ENCODE peak calls at places on chromosomes 3 and 15, in four cellular contexts. M, E, U and W are unnamed samples.

GRCh38 chr3:192884831-192885356 is 32.8 kb downstream of the MB21D2 start:
- DNase-seq in M (no peak), E (no peak), U (no peak), W (no peak)

GRCh38 chr3:56154297-56154696 is 314.0 kb downstream of the ERC2 start:
- DNase-seq in M (no peak), E (peak), U (no peak), W (no peak)

GRCh38 chr3:169384576-169384975 is 278.9 kb downstream of the MECOM start:
- DNase-seq in M (no peak), E (no peak), U (no peak), W (no peak)

GRCh38 chr3:108940166-108940565 is 13.5 kb downstream of the GUCA1C start:
- DNase-seq in M (no peak), E (no peak), U (no peak), W (no peak)

GRCh38 chr3:99108508-99108907 is 207.0 kb upstream of the DCBLD2 start:
- DNase-seq in M (no peak), E (no peak), U (no peak), W (no peak)

GRCh38 chr3:111910806-111911205 is 51.7 kb downstream of the PHLDB2 start:
- DNase-seq in M (no peak), E (no peak), U (no peak), W (no peak)

GRCh38 chr15:91553455-91553854 is 300.1 kb upstream of the SLCO3A1 start:
- DNase-seq in M (no peak), E (no peak), U (no peak), W (no peak)

GRCh38 chr3:42375121-42375520 is 35.3 kb downstream of the LYZL4 start:
- DNase-seq in M (no peak), E (no peak), U (no peak), W (no peak)

GRCh38 chr3:34106879-34107278 is 308.4 kb downstream of the PDCD6IP start:
- DNase-seq in M (peak), E (no peak), U (peak), W (peak)

GRCh38 chr15:59290311-59291213 is 82.1 kb downstream of the MYO1E start:
- DNase-seq in M (no peak), E (no peak), U (no peak), W (no peak)

GRCh38 chr3:79983063-79983561 is 215.3 kb upstream of the ROBO1 start:
- DNase-seq in M (no peak), E (no peak), U (no peak), W (no peak)

GRCh38 chr15:68930268-68931022 is at the start of gene SPESP1:
- DNase-seq in M (no peak), E (no peak), U (no peak), W (no peak)

GRCh38 chr3:149258298-149258697 is 36.7 kb upstream of the CP start:
- DNase-seq in M (no peak), E (no peak), U (no peak), W (no peak)

GRCh38 chr3:36992806-36993325 is at the start of gene EPM2AIP1:
- DNase-seq in M (no peak), E (no peak), U (no peak), W (no peak)

GRCh38 chr3:127043041-127043641 is 60.2 kb downstream of the PLXNA1 start:
- DNase-seq in M (no peak), E (no peak), U (no peak), W (no peak)

GRCh38 chr3:40901298-40901697 is 298.0 kb upstream of the CTNNB1 start:
- DNase-seq in M (no peak), E (no peak), U (no peak), W (no peak)

GRCh38 chr15:99434506-99435137 is 131.2 kb upstream of the MEF2A start:
- DNase-seq in M (no peak), E (no peak), U (no peak), W (no peak)

GRCh38 chr3:173912126-173912525 is 514.6 kb downstream of the NLGN1 start:
- DNase-seq in M (no peak), E (no peak), U (no peak), W (no peak)

GRCh38 chr3:181711325-181712135 is at the start of gene SOX2:
- DNase-seq in M (peak), E (peak), U (no peak), W (peak)

GRCh38 chr3:181707980-181708379 is 3.7 kb upstream of the SOX2 start:
- DNase-seq in M (no peak), E (no peak), U (no peak), W (no peak)

GRCh38 chr3:181710581-181711255 is 1.0 kb upstream of the SOX2 start:
- DNase-seq in M (no peak), E (no peak), U (no peak), W (no peak)

GRCh38 chr3:181712190-181712504 is 422 bp downstream of the SOX2 start:
- DNase-seq in M (no peak), E (no peak), U (no peak), W (no peak)

DNA sequence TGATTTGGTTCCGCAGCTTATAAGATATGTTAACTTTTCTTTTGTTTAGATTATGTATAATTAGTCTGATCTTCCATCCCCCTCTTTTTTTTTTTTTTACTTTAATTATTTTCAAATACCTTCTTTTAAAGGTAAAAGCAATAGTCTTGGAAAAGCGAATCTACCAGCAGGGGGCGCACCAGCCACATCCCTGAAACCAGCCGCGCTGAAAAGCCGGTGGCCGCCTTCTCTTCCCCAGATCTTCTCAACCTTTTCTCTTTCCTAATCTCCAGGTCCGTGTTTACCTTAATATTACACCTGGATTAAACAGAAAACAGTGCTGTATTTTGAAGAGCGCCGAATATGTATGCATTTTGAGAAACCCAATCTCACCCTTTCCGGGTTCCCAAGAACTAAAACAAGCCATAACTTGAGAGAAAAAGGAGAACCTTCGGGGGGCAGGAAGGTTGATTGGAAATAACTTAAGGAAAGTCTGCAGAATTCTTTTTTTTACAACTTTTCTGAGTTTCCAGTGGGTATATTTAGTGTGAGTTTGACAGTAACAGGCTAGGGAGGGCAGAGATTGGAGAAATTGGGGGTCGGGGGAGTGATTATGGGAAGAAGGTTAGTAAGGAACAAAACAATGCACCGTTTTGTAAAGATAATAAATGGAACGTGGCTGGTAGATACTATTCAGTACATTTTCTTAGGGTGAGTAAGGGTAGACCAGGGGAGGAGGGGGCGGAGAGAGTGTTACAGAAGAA is 2.0 kb upstream of the SOX2 start:
- DNase-seq in M (no peak), E (peak), U (no peak), W (peak)
- TF ChIP-seq FOXK2 in M (no peak), E (no peak), U (no peak), W (no peak)

DNA sequence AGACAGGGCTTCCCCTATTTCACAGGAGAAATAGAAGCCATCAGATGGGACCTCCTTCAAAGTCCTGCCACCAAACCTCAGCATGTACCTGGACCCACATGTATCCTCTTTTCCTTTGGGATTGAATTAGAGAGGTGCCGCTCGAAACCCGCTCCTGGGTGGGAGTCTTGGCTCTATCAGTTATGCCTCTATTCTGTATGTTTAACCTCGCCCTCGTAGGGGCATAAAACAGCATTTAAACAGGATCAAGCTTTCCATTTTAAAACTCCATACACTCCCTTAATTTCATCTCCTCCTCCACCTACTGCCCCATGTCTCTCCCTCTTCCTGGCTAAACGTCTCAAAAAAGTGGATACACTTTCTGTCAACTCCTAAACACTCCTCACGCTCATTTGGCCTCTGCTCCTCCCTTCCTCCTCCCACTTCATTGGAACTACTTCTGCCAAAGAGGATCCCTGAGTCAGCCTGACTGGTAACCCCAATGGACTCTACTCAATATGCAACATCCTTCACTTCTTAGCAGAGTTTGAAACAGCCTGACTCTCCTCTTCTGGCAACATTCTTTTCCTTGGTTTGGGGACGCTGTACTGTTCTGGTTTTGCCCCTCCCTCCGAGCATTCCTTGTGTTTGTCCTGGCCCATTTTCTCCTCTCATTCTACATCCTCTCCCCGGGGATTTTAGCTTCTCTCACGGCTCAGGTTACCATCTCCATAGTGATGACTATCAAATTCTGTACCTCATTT is 23.0 kb upstream of the MUC20 start:
- DNase-seq in M (no peak), E (no peak), U (no peak), W (peak)
- TF ChIP-seq FOXK2 in M (no peak), E (no peak), U (no peak), W (peak)

DNA sequence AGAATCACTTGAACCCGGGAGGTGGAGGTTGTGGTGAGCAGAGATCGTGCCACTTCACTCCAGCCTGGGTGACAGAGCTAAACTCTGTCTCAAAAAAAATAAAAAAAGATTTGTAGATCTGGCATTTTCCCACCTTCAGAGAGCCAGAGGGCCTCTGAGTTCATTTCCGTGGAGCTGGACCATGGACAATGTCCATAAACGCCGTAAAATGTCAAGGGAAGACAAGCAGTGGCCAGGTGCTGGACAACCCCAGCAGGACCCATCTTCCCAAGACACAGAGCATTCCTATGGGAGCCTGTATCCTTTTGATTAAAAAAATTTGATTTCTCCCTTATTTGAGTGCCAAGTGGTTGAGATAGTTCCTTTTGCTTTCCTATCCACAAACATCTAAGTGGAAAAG is 67.4 kb upstream of the NR2E3 start:
- DNase-seq in M (no peak), E (no peak), U (no peak), W (no peak)
- TF ChIP-seq FOXK2 in M (no peak), E (no peak), U (no peak), W (no peak)

DNA sequence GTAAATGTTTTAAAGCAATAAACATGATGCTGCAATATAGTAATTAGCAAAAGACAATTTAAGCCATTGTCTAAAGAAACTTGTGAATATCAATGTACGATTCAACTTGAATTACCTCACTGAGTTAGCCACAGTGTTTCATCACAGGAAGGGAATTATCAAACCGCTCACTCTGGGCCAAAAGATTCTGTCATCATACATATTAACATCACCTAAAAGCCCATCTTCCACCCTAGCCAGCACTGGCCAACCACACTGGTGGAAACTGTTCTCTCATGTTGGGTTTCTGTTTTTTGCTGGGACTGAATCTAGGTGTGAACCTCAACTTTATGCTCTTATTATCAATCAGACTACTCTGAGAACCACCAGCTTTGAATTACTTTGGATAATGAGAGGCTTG is 497.7 kb upstream of the THBS1 start:
- DNase-seq in M (no peak), E (no peak), U (no peak), W (no peak)
- TF ChIP-seq FOXK2 in M (no peak), E (no peak), U (no peak), W (no peak)

GRCh38 chr15:36950371-36950770 is 150.0 kb downstream of the MEIS2 start:
- DNase-seq in M (no peak), E (no peak), U (no peak), W (no peak)
- TF ChIP-seq FOXK2 in M (no peak), E (no peak), U (no peak), W (no peak)